ENCODE peak calls at places on chromosome 7, in eight cellular contexts. S is fibroblast of lung, Z is PC-3, A is endodermal cell, N is HCT116, C is cardiac muscle cell, L is gastrocnemius medialis, E is A549. Q is an unnamed sample. For H3K4me1, the result is how much of the 10 kb centered on the place peaks cover.

GRCh38 chr7:142112086-142112485 is 568 bp downstream of the MGAM2 start:
- DNase-seq in Z (no peak), L (no peak), S (no peak), C (no peak), E (no peak), N (no peak), A (peak), Q (no peak)

GRCh38 chr7:116952640-116953371 is 495 bp upstream of the ST7 start:
- DNase-seq in S (peak), C (peak), Z (peak), L (peak), E (peak), A (peak), N (peak), Q (peak)

GRCh38 chr7:156783864-156784263 is 109.1 kb downstream of the LMBR1 start:
- DNase-seq in Z (no peak), C (peak), A (no peak), L (no peak), S (no peak), N (no peak), E (no peak), Q (no peak)

GRCh38 chr7:47893238-47893637 is 55.0 kb downstream of the PKD1L1 start:
- DNase-seq in E (peak), L (no peak), Z (peak), S (no peak), A (peak), C (no peak), N (peak), Q (no peak)

GRCh38 chr7:158051372-158051760 is 536.3 kb downstream of the PTPRN2 start:
- DNase-seq in L (no peak), N (no peak), E (no peak), S (no peak), A (no peak), Z (no peak), C (no peak), Q (peak)

GRCh38 chr7:27165089-27165654 is at the start of gene HOXA9:
- DNase-seq in N (peak), L (peak), Z (peak), S (peak), E (no peak), A (no peak), C (no peak), Q (peak)

GRCh38 chr7:50418086-50418515 is 32.0 kb downstream of the FIGNL1 start:
- DNase-seq in E (peak), C (peak), Z (peak), N (peak), S (peak), A (peak), L (peak), Q (peak)

GRCh38 chr7:101620991-101621390 is 8.1 kb downstream of the MYL10 start:
- DNase-seq in L (no peak), A (no peak), N (no peak), S (no peak), C (no peak), Z (no peak), E (no peak), Q (no peak)

GRCh38 chr7:16675277-16675676 is 29.3 kb downstream of the BZW2 start:
- DNase-seq in S (no peak), A (no peak), E (no peak), L (no peak), N (no peak), Z (no peak), C (no peak), Q (no peak)

GRCh38 chr7:130371059-130371458 is 9.2 kb upstream of the CPA1 start:
- DNase-seq in A (no peak), E (no peak), S (peak), Z (no peak), C (peak), L (peak), N (no peak), Q (no peak)

GRCh38 chr7:148264933-148265557 is 325.5 kb upstream of the C7orf33 start:
- DNase-seq in Z (peak), L (no peak), E (peak), N (peak), S (peak), A (peak), C (peak), Q (no peak)

GRCh38 chr7:91784469-91784868 is 96.0 kb downstream of the MTERF1 start:
- DNase-seq in C (peak), Z (peak), L (no peak), E (peak), A (no peak), S (peak), N (peak), Q (no peak)

DNA sequence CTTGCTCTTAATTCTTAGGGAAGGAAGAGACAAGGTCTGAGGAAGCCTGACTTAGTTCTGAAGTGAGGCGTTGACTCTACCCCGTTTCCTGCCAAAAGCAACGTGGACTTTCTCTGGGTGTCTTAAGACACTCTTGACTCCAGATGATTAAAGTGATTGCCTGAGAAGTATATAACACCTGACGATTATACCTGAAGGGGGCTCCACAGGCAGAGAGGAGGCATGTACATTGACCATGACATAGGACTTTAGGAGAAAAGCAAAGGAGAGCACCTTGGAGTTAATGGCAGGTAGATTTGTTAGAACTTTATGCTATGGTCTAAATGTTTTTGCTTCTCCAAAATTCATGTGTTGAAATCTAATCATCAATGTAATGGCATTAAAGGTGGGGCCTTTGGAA is 15.9 kb downstream of the ITGB8 start:
- DNase-seq in C (no peak), A (no peak), S (no peak), Z (no peak), L (no peak), E (no peak), N (no peak), Q (no peak)
- H3K4me1 ChIP-seq in C (under half), A (under half), S (under half), Z (under half), L (under half), E (under half), N (under half), Q (under half)

GRCh38 chr7:107125475-107125874 is 43.3 kb upstream of the HBP1 start:
- DNase-seq in C (no peak), A (no peak), Z (no peak), S (no peak), E (no peak), L (no peak), N (no peak), Q (no peak)

GRCh38 chr7:107128217-107128616 is 40.6 kb upstream of the HBP1 start:
- DNase-seq in Z (no peak), L (no peak), A (no peak), N (no peak), S (no peak), E (no peak), C (no peak), Q (no peak)

GRCh38 chr7:107133396-107133795 is 35.4 kb upstream of the HBP1 start:
- DNase-seq in C (no peak), E (no peak), L (no peak), N (no peak), Z (no peak), A (no peak), S (no peak), Q (no peak)

GRCh38 chr7:107128748-107129147 is 40.1 kb upstream of the HBP1 start:
- DNase-seq in A (no peak), L (no peak), E (no peak), Z (no peak), C (no peak), N (no peak), S (no peak), Q (no peak)

DNA sequence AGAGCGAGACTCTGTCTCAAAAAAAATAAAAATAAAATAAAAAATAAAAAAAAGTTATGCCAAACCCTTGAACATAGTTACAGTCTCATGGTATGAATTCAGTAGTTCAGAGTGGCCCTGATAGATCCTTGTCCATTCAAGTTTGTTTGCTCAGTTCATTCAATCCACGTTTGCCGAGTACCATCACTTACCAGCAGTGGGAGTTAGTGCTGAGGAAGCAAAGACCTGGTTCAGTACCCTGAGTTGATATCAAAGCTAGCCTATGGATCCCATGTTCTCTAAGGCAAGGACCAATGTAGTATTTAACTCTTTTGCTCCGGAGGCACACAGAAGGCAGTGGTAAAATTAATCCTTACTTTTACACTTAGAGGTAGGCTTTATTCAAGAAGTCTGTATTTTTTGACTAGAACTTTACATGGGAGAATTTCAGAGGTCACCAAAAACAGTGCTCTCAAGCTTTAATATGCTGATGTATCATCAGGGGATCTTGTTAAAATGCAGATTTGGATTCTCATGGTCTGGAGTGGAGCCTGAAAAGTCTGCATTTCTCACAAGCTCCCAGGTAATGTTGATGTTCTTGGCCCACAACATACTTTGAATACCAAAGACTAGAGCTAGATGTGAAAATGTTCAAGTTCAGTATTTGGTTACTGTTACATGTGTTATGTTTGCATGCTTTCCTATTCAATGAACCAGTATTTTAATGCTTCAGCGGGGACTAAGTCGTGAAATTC is 38.1 kb upstream of the HBP1 start:
- DNase-seq in C (no peak), A (peak), Z (peak), N (no peak), E (peak), S (no peak), L (no peak), Q (no peak)
- TF ChIP-seq CTCF in C (no peak), A (peak), Z (peak), N (peak), E (no peak), S (peak), L (no peak), Q (no peak)

GRCh38 chr7:55093674-55094073 is 74.9 kb downstream of the EGFR start:
- DNase-seq in S (no peak), A (no peak), L (no peak), E (no peak), C (no peak), N (no peak), Z (no peak), Q (no peak)
- H3K4me3 ChIP-seq in S (no peak), A (no peak), L (no peak), E (no peak), C (no peak), N (no peak), Z (no peak), Q (no peak)

GRCh38 chr7:75968012-75968411 is 26.4 kb downstream of the TMEM120A start:
- DNase-seq in E (no peak), A (no peak), N (no peak), L (peak), Z (no peak), S (no peak), C (no peak), Q (no peak)
- H3K4me1 ChIP-seq in E (under half), A (under half), N (under half), L (half or more), Z (under half), S (under half), C (under half), Q (under half)

GRCh38 chr7:154564676-154565075 is 438.2 kb downstream of the PAXIP1 start:
- DNase-seq in S (no peak), L (no peak), C (no peak), N (no peak), E (no peak), A (no peak), Z (no peak), Q (no peak)

GRCh38 chr7:154569916-154570315 is 433.0 kb downstream of the PAXIP1 start:
- DNase-seq in N (no peak), Z (no peak), L (no peak), A (no peak), S (no peak), C (no peak), E (no peak), Q (no peak)

GRCh38 chr7:154571772-154572171 is 431.2 kb downstream of the PAXIP1 start:
- DNase-seq in A (no peak), Z (no peak), N (no peak), E (no peak), C (no peak), S (no peak), L (no peak), Q (no peak)

GRCh38 chr7:154568346-154568745 is 434.6 kb downstream of the PAXIP1 start:
- DNase-seq in Z (no peak), E (no peak), S (no peak), L (no peak), C (no peak), A (no peak), N (no peak), Q (no peak)

GRCh38 chr7:154566877-154567276 is 436.0 kb downstream of the PAXIP1 start:
- DNase-seq in Z (no peak), N (no peak), S (no peak), A (no peak), E (no peak), C (no peak), L (no peak), Q (no peak)
- TF ChIP-seq CTCF in Z (peak), N (no peak), S (no peak), A (peak), E (peak), C (no peak), L (no peak), Q (peak)

GRCh38 chr7:139361523-139361922 is 1.8 kb downstream of the LUC7L2 start:
- DNase-seq in A (no peak), N (no peak), Z (no peak), E (no peak), S (no peak), C (no peak), L (no peak), Q (no peak)
- H3K4me3 ChIP-seq in A (peak), N (peak), Z (peak), E (peak), S (peak), C (peak), L (peak), Q (peak)

DNA sequence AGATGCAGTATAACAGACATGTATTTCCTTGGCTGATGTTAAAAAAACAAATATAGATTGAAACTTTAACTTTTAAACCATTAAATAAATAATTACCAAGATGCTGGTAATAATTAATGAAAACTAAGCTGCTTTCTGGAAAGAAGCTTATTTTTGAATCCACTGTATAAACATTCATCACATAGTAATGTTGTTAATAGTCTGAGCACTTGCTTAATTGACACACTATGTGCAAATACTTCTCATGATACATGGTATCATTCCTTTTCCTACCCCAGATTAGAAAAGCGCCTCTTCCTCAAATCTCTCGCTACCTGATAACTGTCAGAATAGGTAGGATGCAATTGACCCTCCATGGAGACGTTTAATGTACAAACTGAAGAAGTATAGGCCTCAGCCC is 15.0 kb upstream of the COL28A1 start:
- DNase-seq in C (no peak), Z (no peak), A (no peak), N (no peak), S (no peak), L (no peak), E (no peak), Q (no peak)
- H3K4me1 ChIP-seq in C (under half), Z (under half), A (under half), N (under half), S (under half), L (under half), E (under half), Q (under half)

GRCh38 chr7:80060218-80060806 is 74.3 kb upstream of the GNAI1 start:
- DNase-seq in S (peak), E (peak), L (no peak), N (peak), C (peak), Z (peak), A (no peak), Q (no peak)
- TF ChIP-seq CTCF in S (peak), E (peak), L (peak), N (peak), C (peak), Z (peak), A (peak), Q (peak)